ENCODE peak calls at places on chromosomes 13 and 19, in nine cellular contexts. One of them, this sample, is unnamed.

GRCh38 chr13:114108141-114108761 is 24.2 kb downstream of the RASA3 start:
- DNase-seq in stimulated activated CD4-positive, alpha-beta T cell treated with anti-CD3 and anti-CD28 coated beads, Interleukin-4, amount 100 ng/mL, for 48 hours: no peak
- DNase-seq in NCI-H526: no peak
- DNase-seq in GM13976: no peak
- DNase-seq in left lung: no peak
- DNase-seq in T-helper 1 cell: no peak
- DNase-seq in WTC11: peak; percentile 7
- DNase-seq in astrocyte of the cerebellum: no peak
- DNase-seq in EH: no peak
- DNase-seq in this sample: no peak

GRCh38 chr19:19061491-19061890 is 2.3 kb upstream of the SLC25A42 start:
- DNase-seq in stimulated activated CD4-positive, alpha-beta T cell treated with anti-CD3 and anti-CD28 coated beads, Interleukin-4, amount 100 ng/mL, for 48 hours: no peak
- DNase-seq in T-helper 1 cell: no peak
- DNase-seq in astrocyte of the cerebellum: no peak
- DNase-seq in NCI-H526: no peak
- DNase-seq in left lung: no peak
- DNase-seq in WTC11: no peak
- DNase-seq in GM13976: no peak
- DNase-seq in EH: no peak
- DNase-seq in this sample: no peak

GRCh38 chr19:45467456-45468158 is at the start of gene FOSB:
- DNase-seq in T-helper 1 cell: peak; percentile 92
- DNase-seq in WTC11: peak; percentile 93
- DNase-seq in left lung: peak; percentile 95
- DNase-seq in stimulated activated CD4-positive, alpha-beta T cell treated with anti-CD3 and anti-CD28 coated beads, Interleukin-4, amount 100 ng/mL, for 48 hours: peak; percentile 90
- DNase-seq in GM13976: peak; percentile 95
- DNase-seq in astrocyte of the cerebellum: peak; percentile 89
- DNase-seq in EH: peak; percentile 94
- DNase-seq in NCI-H526: peak; percentile 96
- DNase-seq in this sample: peak; percentile 91

GRCh38 chr13:71864094-71864980 is 2.7 kb downstream of the DACH1 start:
- DNase-seq in T-helper 1 cell: no peak
- DNase-seq in EH: no peak
- DNase-seq in WTC11: peak; percentile 73
- DNase-seq in stimulated activated CD4-positive, alpha-beta T cell treated with anti-CD3 and anti-CD28 coated beads, Interleukin-4, amount 100 ng/mL, for 48 hours: no peak
- DNase-seq in astrocyte of the cerebellum: no peak
- DNase-seq in GM13976: peak; percentile 10
- DNase-seq in NCI-H526: peak; percentile 53
- DNase-seq in left lung: peak; percentile 88
- DNase-seq in this sample: no peak

GRCh38 chr13:50676602-50677001 is 166.9 kb downstream of the DLEU7 start:
- DNase-seq in EH: peak; percentile 89
- DNase-seq in T-helper 1 cell: no peak
- DNase-seq in NCI-H526: no peak
- DNase-seq in left lung: no peak
- DNase-seq in stimulated activated CD4-positive, alpha-beta T cell treated with anti-CD3 and anti-CD28 coated beads, Interleukin-4, amount 100 ng/mL, for 48 hours: no peak
- DNase-seq in WTC11: no peak
- DNase-seq in GM13976: no peak
- DNase-seq in astrocyte of the cerebellum: no peak
- DNase-seq in this sample: no peak

GRCh38 chr19:47416667-47417033 is 2.7 kb downstream of the MEIS3 start:
- DNase-seq in EH: no peak
- DNase-seq in stimulated activated CD4-positive, alpha-beta T cell treated with anti-CD3 and anti-CD28 coated beads, Interleukin-4, amount 100 ng/mL, for 48 hours: no peak
- DNase-seq in T-helper 1 cell: no peak
- DNase-seq in astrocyte of the cerebellum: no peak
- DNase-seq in GM13976: no peak
- DNase-seq in WTC11: no peak
- DNase-seq in NCI-H526: no peak
- DNase-seq in left lung: no peak
- DNase-seq in this sample: no peak

GRCh38 chr19:7894612-7895309 is 6.5 kb downstream of the LRRC8E start:
- DNase-seq in left lung: peak; percentile 79
- DNase-seq in astrocyte of the cerebellum: no peak
- DNase-seq in NCI-H526: no peak
- DNase-seq in WTC11: no peak
- DNase-seq in GM13976: no peak
- DNase-seq in stimulated activated CD4-positive, alpha-beta T cell treated with anti-CD3 and anti-CD28 coated beads, Interleukin-4, amount 100 ng/mL, for 48 hours: no peak
- DNase-seq in EH: no peak
- DNase-seq in T-helper 1 cell: no peak
- DNase-seq in this sample: no peak

GRCh38 chr13:64482373-64482772 is 2747.8 kb downstream of the PCDH9 start:
- DNase-seq in T-helper 1 cell: no peak
- DNase-seq in stimulated activated CD4-positive, alpha-beta T cell treated with anti-CD3 and anti-CD28 coated beads, Interleukin-4, amount 100 ng/mL, for 48 hours: no peak
- DNase-seq in left lung: no peak
- DNase-seq in WTC11: no peak
- DNase-seq in astrocyte of the cerebellum: no peak
- DNase-seq in GM13976: no peak
- DNase-seq in NCI-H526: no peak
- DNase-seq in EH: peak; percentile 70
- DNase-seq in this sample: peak; percentile 1

GRCh38 chr19:42309686-42310085 is 3.4 kb upstream of the TMEM145 start:
- DNase-seq in left lung: no peak
- DNase-seq in NCI-H526: no peak
- DNase-seq in T-helper 1 cell: no peak
- DNase-seq in EH: no peak
- DNase-seq in GM13976: no peak
- DNase-seq in astrocyte of the cerebellum: no peak
- DNase-seq in stimulated activated CD4-positive, alpha-beta T cell treated with anti-CD3 and anti-CD28 coated beads, Interleukin-4, amount 100 ng/mL, for 48 hours: no peak
- DNase-seq in WTC11: no peak
- DNase-seq in this sample: no peak

GRCh38 chr13:112969692-112970338 is 801 bp downstream of the MCF2L start:
- DNase-seq in WTC11: no peak
- DNase-seq in left lung: no peak
- DNase-seq in NCI-H526: peak; percentile 82
- DNase-seq in stimulated activated CD4-positive, alpha-beta T cell treated with anti-CD3 and anti-CD28 coated beads, Interleukin-4, amount 100 ng/mL, for 48 hours: no peak
- DNase-seq in astrocyte of the cerebellum: no peak
- DNase-seq in GM13976: no peak
- DNase-seq in T-helper 1 cell: no peak
- DNase-seq in EH: no peak
- DNase-seq in this sample: no peak

GRCh38 chr19:35446194-35446593 is 1.9 kb upstream of the FFAR2 start:
- DNase-seq in T-helper 1 cell: no peak
- DNase-seq in left lung: no peak
- DNase-seq in GM13976: peak; percentile 74
- DNase-seq in NCI-H526: no peak
- DNase-seq in EH: no peak
- DNase-seq in astrocyte of the cerebellum: no peak
- DNase-seq in stimulated activated CD4-positive, alpha-beta T cell treated with anti-CD3 and anti-CD28 coated beads, Interleukin-4, amount 100 ng/mL, for 48 hours: no peak
- DNase-seq in WTC11: no peak
- DNase-seq in this sample: no peak

GRCh38 chr19:47487551-47488515 is 3.8 kb upstream of the KPTN start:
- DNase-seq in EH: no peak
- DNase-seq in T-helper 1 cell: no peak
- DNase-seq in stimulated activated CD4-positive, alpha-beta T cell treated with anti-CD3 and anti-CD28 coated beads, Interleukin-4, amount 100 ng/mL, for 48 hours: no peak
- DNase-seq in NCI-H526: no peak
- DNase-seq in astrocyte of the cerebellum: no peak
- DNase-seq in left lung: peak; percentile 41
- DNase-seq in GM13976: peak; percentile 63
- DNase-seq in WTC11: no peak
- DNase-seq in this sample: no peak

GRCh38 chr19:37719927-37720265 is 335 bp upstream of the ZNF607 start:
- DNase-seq in EH: no peak
- DNase-seq in GM13976: no peak
- DNase-seq in astrocyte of the cerebellum: no peak
- DNase-seq in WTC11: no peak
- DNase-seq in stimulated activated CD4-positive, alpha-beta T cell treated with anti-CD3 and anti-CD28 coated beads, Interleukin-4, amount 100 ng/mL, for 48 hours: no peak
- DNase-seq in NCI-H526: no peak
- DNase-seq in T-helper 1 cell: no peak
- DNase-seq in left lung: no peak
- DNase-seq in this sample: no peak

GRCh38 chr19:310141-310651 is 19.0 kb upstream of the PLPP2 start:
- DNase-seq in GM13976: no peak
- DNase-seq in EH: no peak
- DNase-seq in astrocyte of the cerebellum: peak; percentile 16
- DNase-seq in T-helper 1 cell: no peak
- DNase-seq in WTC11: no peak
- DNase-seq in left lung: peak; percentile 65
- DNase-seq in stimulated activated CD4-positive, alpha-beta T cell treated with anti-CD3 and anti-CD28 coated beads, Interleukin-4, amount 100 ng/mL, for 48 hours: no peak
- DNase-seq in NCI-H526: no peak
- DNase-seq in this sample: no peak

GRCh38 chr19:418761-419632 is 10.1 kb upstream of the C2CD4C start:
- DNase-seq in NCI-H526: no peak
- DNase-seq in left lung: peak; percentile 69
- DNase-seq in GM13976: no peak
- DNase-seq in WTC11: no peak
- DNase-seq in astrocyte of the cerebellum: no peak
- DNase-seq in EH: no peak
- DNase-seq in stimulated activated CD4-positive, alpha-beta T cell treated with anti-CD3 and anti-CD28 coated beads, Interleukin-4, amount 100 ng/mL, for 48 hours: no peak
- DNase-seq in T-helper 1 cell: no peak
- DNase-seq in this sample: no peak

GRCh38 chr19:37966211-37967072 is 59.4 kb downstream of the SIPA1L3 start:
- DNase-seq in EH: peak; percentile 80
- DNase-seq in astrocyte of the cerebellum: peak; percentile 43
- DNase-seq in stimulated activated CD4-positive, alpha-beta T cell treated with anti-CD3 and anti-CD28 coated beads, Interleukin-4, amount 100 ng/mL, for 48 hours: no peak
- DNase-seq in NCI-H526: no peak
- DNase-seq in T-helper 1 cell: no peak
- DNase-seq in left lung: no peak
- DNase-seq in WTC11: no peak
- DNase-seq in GM13976: no peak
- DNase-seq in this sample: peak; percentile 29

GRCh38 chr13:26377038-26377437 is 123.1 kb downstream of the CDK8 start:
- DNase-seq in stimulated activated CD4-positive, alpha-beta T cell treated with anti-CD3 and anti-CD28 coated beads, Interleukin-4, amount 100 ng/mL, for 48 hours: no peak
- DNase-seq in T-helper 1 cell: no peak
- DNase-seq in EH: peak; percentile 33
- DNase-seq in GM13976: no peak
- DNase-seq in left lung: no peak
- DNase-seq in WTC11: peak; percentile 60
- DNase-seq in NCI-H526: peak; percentile 41
- DNase-seq in astrocyte of the cerebellum: no peak
- DNase-seq in this sample: peak; percentile 4

GRCh38 chr19:1884719-1885334 is 469 bp downstream of the ABHD17A start:
- DNase-seq in stimulated activated CD4-positive, alpha-beta T cell treated with anti-CD3 and anti-CD28 coated beads, Interleukin-4, amount 100 ng/mL, for 48 hours: no peak
- DNase-seq in T-helper 1 cell: no peak
- DNase-seq in WTC11: no peak
- DNase-seq in GM13976: no peak
- DNase-seq in astrocyte of the cerebellum: no peak
- DNase-seq in NCI-H526: no peak
- DNase-seq in left lung: peak; percentile 84
- DNase-seq in EH: peak; percentile 43
- DNase-seq in this sample: no peak

GRCh38 chr19:46753420-46754155 is 7.3 kb upstream of the STRN4 start:
- DNase-seq in EH: peak; percentile 52
- DNase-seq in stimulated activated CD4-positive, alpha-beta T cell treated with anti-CD3 and anti-CD28 coated beads, Interleukin-4, amount 100 ng/mL, for 48 hours: peak; percentile 51
- DNase-seq in T-helper 1 cell: peak; percentile 49
- DNase-seq in GM13976: peak; percentile 81
- DNase-seq in astrocyte of the cerebellum: no peak
- DNase-seq in NCI-H526: peak; percentile 73
- DNase-seq in WTC11: peak; percentile 77
- DNase-seq in left lung: peak; percentile 76
- DNase-seq in this sample: no peak

GRCh38 chr19:50719566-50719965 is at the start of gene SHANK1:
- DNase-seq in astrocyte of the cerebellum: no peak
- DNase-seq in stimulated activated CD4-positive, alpha-beta T cell treated with anti-CD3 and anti-CD28 coated beads, Interleukin-4, amount 100 ng/mL, for 48 hours: no peak
- DNase-seq in GM13976: no peak
- DNase-seq in NCI-H526: peak; percentile 17
- DNase-seq in left lung: no peak
- DNase-seq in T-helper 1 cell: no peak
- DNase-seq in EH: peak; percentile 43
- DNase-seq in WTC11: peak; percentile 76
- DNase-seq in this sample: no peak